ENCODE peak calls at places on chromosomes 13 and 19, in eight cellular contexts. X is lung; L is CD8-positive, alpha-beta T cell; Y is IMR-90; J is heart right ventricle; M is thoracic aorta; I is heart left ventricle; O is esophagus squamous epithelium. U is an unnamed sample. For H3K27me3, the result is how much of the 10 kb centered on the place peaks cover.

GRCh38 chr19:53182202-53182601 is 11.0 kb downstream of the ZNF665 start:
- DNase-seq in X (no peak), L (no peak), Y (peak), J (no peak), M (no peak), I (no peak), O (no peak), U (no peak)

GRCh38 chr19:46710687-46711086 is 6.2 kb downstream of the PRKD2 start:
- DNase-seq in X (no peak), L (no peak), Y (no peak), J (no peak), M (no peak), I (no peak), O (no peak), U (no peak)

GRCh38 chr13:20430296-20430695 is 95.4 kb downstream of the CRYL1 start:
- DNase-seq in X (no peak), L (no peak), Y (no peak), J (no peak), M (no peak), I (no peak), O (no peak), U (no peak)

GRCh38 chr13:82136880-82137279 is 1745.4 kb downstream of the SLITRK1 start:
- DNase-seq in X (no peak), L (no peak), Y (no peak), J (no peak), M (no peak), I (no peak), O (no peak), U (no peak)

GRCh38 chr19:12757544-12758274 is 6.1 kb downstream of the BEST2 start:
- DNase-seq in X (peak), L (peak), Y (peak), J (peak), M (no peak), I (peak), O (no peak), U (no peak)

GRCh38 chr19:2345794-2346663 is 14.0 kb upstream of the TMPRSS9 start:
- DNase-seq in X (no peak), L (no peak), Y (no peak), J (no peak), M (no peak), I (no peak), O (no peak), U (no peak)

GRCh38 chr13:113474179-113474578 is 16.3 kb downstream of the DCUN1D2 start:
- DNase-seq in X (peak), L (no peak), Y (peak), J (no peak), M (no peak), I (peak), O (no peak), U (no peak)

GRCh38 chr13:92823059-92823458 is 403.5 kb upstream of the GPC6 start:
- DNase-seq in X (no peak), L (no peak), Y (no peak), J (no peak), M (no peak), I (no peak), O (no peak), U (no peak)

GRCh38 chr13:67506407-67506806 is 276.3 kb upstream of the PCDH9 start:
- DNase-seq in X (no peak), L (no peak), Y (no peak), J (no peak), M (no peak), I (no peak), O (no peak), U (no peak)

GRCh38 chr13:31965361-31966066 is 66.1 kb upstream of the FRY start:
- DNase-seq in X (no peak), L (no peak), Y (peak), J (no peak), M (no peak), I (no peak), O (no peak), U (peak)

GRCh38 chr19:36049080-36049698 is 4.9 kb downstream of the THAP8 start:
- DNase-seq in X (no peak), L (no peak), Y (no peak), J (no peak), M (no peak), I (no peak), O (no peak), U (no peak)

GRCh38 chr13:69585656-69586055 is 522.0 kb upstream of the ATXN8OS start:
- DNase-seq in X (no peak), L (no peak), Y (no peak), J (no peak), M (no peak), I (no peak), O (no peak), U (no peak)

GRCh38 chr19:6362351-6362801 is 1.0 kb downstream of the CLPP start:
- DNase-seq in X (no peak), L (peak), Y (no peak), J (no peak), M (no peak), I (no peak), O (no peak), U (no peak)

GRCh38 chr19:858868-859843 is at the start of gene CFD:
- DNase-seq in X (no peak), L (no peak), Y (no peak), J (peak), M (no peak), I (peak), O (no peak), U (no peak)

GRCh38 chr19:33375760-33376159 is 2.3 kb downstream of the CEBPG start:
- DNase-seq in X (no peak), L (no peak), Y (peak), J (no peak), M (no peak), I (no peak), O (no peak), U (no peak)

GRCh38 chr13:78133511-78133910 is 214.9 kb upstream of the EDNRB start:
- DNase-seq in X (no peak), L (no peak), Y (no peak), J (no peak), M (no peak), I (no peak), O (no peak), U (no peak)

GRCh38 chr13:102117175-102117830 is 284.5 kb downstream of the FGF14 start:
- DNase-seq in X (no peak), L (no peak), Y (no peak), J (no peak), M (no peak), I (no peak), O (no peak), U (no peak)

GRCh38 chr19:840519-841206 is at the start of gene PRTN3:
- DNase-seq in X (no peak), L (no peak), Y (no peak), J (no peak), M (no peak), I (no peak), O (no peak), U (no peak)

GRCh38 chr13:48318714-48319457 is 15.3 kb downstream of the RB1 start:
- DNase-seq in X (no peak), L (peak), Y (no peak), J (peak), M (no peak), I (peak), O (no peak), U (no peak)

GRCh38 chr13:101569807-101570206 is 117.3 kb downstream of the ITGBL1 start:
- DNase-seq in X (no peak), L (no peak), Y (no peak), J (no peak), M (no peak), I (no peak), O (no peak), U (no peak)

GRCh38 chr19:29311391-29311790 is 98.4 kb upstream of the UQCRFS1 start:
- DNase-seq in X (no peak), L (no peak), Y (no peak), J (no peak), M (no peak), I (no peak), O (no peak), U (no peak)

GRCh38 chr13:31424130-31424729 is 224.5 kb downstream of the B3GLCT start:
- DNase-seq in X (peak), L (peak), Y (peak), J (peak), M (peak), I (peak), O (peak), U (peak)

GRCh38 chr13:33352023-33352422 is 66.5 kb upstream of the STARD13 start:
- DNase-seq in X (no peak), L (no peak), Y (no peak), J (no peak), M (no peak), I (no peak), O (no peak), U (no peak)

GRCh38 chr19:2426661-2427322 is 594 bp downstream of the TIMM13 start:
- DNase-seq in X (no peak), L (peak), Y (peak), J (peak), M (no peak), I (peak), O (no peak), U (no peak)

GRCh38 chr19:33547676-33548075 is 26.1 kb upstream of the PEPD start:
- DNase-seq in X (no peak), L (no peak), Y (no peak), J (no peak), M (no peak), I (no peak), O (no peak), U (no peak)

GRCh38 chr13:106468948-106469590 is 66.4 kb downstream of the EFNB2 start:
- DNase-seq in X (no peak), L (no peak), Y (no peak), J (no peak), M (no peak), I (no peak), O (no peak), U (no peak)

GRCh38 chr13:101512650-101513049 is 60.2 kb downstream of the ITGBL1 start:
- DNase-seq in X (no peak), L (no peak), Y (no peak), J (no peak), M (no peak), I (no peak), O (no peak), U (no peak)

GRCh38 chr19:4229179-4229931 is at the start of gene EBI3:
- DNase-seq in X (no peak), L (no peak), Y (peak), J (no peak), M (no peak), I (peak), O (no peak), U (no peak)

GRCh38 chr19:3554254-3555083 is 2.9 kb downstream of the MFSD12 start:
- DNase-seq in X (no peak), L (peak), Y (no peak), J (no peak), M (no peak), I (no peak), O (no peak), U (peak)

GRCh38 chr19:29660835-29661234 is 4.4 kb upstream of the PLEKHF1 start:
- DNase-seq in X (no peak), L (peak), Y (no peak), J (no peak), M (no peak), I (no peak), O (no peak), U (no peak)

GRCh38 chr13:80362488-80362887 is 21.6 kb upstream of the SPRY2 start:
- DNase-seq in X (no peak), L (no peak), Y (no peak), J (no peak), M (no peak), I (no peak), O (no peak), U (no peak)

GRCh38 chr19:5228932-5229777 is 111.5 kb downstream of the PTPRS start:
- DNase-seq in X (no peak), L (no peak), Y (no peak), J (no peak), M (no peak), I (no peak), O (no peak), U (no peak)

GRCh38 chr19:40565355-40565754 is 11.3 kb upstream of the SHKBP1 start:
- DNase-seq in X (no peak), L (no peak), Y (no peak), J (no peak), M (no peak), I (no peak), O (no peak), U (no peak)

GRCh38 chr19:40570313-40571004 is 6.2 kb upstream of the SHKBP1 start:
- DNase-seq in X (peak), L (peak), Y (peak), J (peak), M (peak), I (peak), O (peak), U (peak)

GRCh38 chr19:40567040-40567749 is 9.5 kb upstream of the SHKBP1 start:
- DNase-seq in X (no peak), L (no peak), Y (no peak), J (no peak), M (no peak), I (no peak), O (no peak), U (no peak)

GRCh38 chr19:40565910-40566495 is 10.7 kb upstream of the SHKBP1 start:
- DNase-seq in X (no peak), L (no peak), Y (no peak), J (no peak), M (no peak), I (no peak), O (no peak), U (no peak)

GRCh38 chr19:40567750-40568494 is 8.8 kb upstream of the SHKBP1 start:
- DNase-seq in X (no peak), L (no peak), Y (no peak), J (no peak), M (no peak), I (no peak), O (no peak), U (no peak)
- H3K27me3 ChIP-seq in X (under half), L (under half), Y (under half), J (half or more), M (under half), I (under half), O (under half), U (under half)

GRCh38 chr13:99829156-99829555 is 142.4 kb downstream of the ZIC5 start:
- DNase-seq in X (no peak), L (no peak), Y (no peak), J (no peak), M (no peak), I (no peak), O (no peak), U (no peak)

GRCh38 chr13:99829593-99830239 is 141.9 kb downstream of the ZIC5 start:
- DNase-seq in X (no peak), L (no peak), Y (no peak), J (no peak), M (no peak), I (no peak), O (no peak), U (no peak)

GRCh38 chr13:99828114-99828513 is 143.5 kb downstream of the ZIC5 start:
- DNase-seq in X (no peak), L (no peak), Y (no peak), J (no peak), M (no peak), I (no peak), O (no peak), U (no peak)

GRCh38 chr13:99834246-99834645 is 137.3 kb downstream of the ZIC5 start:
- DNase-seq in X (no peak), L (no peak), Y (no peak), J (no peak), M (no peak), I (no peak), O (no peak), U (no peak)

DNA sequence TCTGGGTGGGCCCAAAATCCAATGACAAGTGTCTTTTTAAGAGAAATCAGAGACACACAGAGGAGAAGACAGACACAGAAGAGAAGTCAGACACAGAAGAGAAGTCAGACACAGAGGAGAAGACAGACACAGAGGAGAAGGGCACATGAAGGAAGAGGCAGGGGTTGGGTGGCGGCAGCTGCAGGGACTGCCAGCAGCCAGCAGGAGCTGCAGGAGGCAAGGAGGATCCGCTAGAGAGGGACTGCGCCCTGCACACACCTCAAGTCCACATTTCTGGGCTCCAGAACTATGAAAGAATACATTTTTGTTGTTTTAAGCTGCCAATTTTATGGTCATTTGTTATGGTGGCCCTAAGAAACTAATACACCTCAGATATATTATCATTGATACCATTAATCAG is 140.6 kb downstream of the ZIC5 start:
- DNase-seq in X (no peak), L (no peak), Y (no peak), J (no peak), M (no peak), I (no peak), O (no peak), U (no peak)
- TF ChIP-seq CTCF in X (no peak), L (no peak), Y (no peak), J (no peak), M (no peak), I (no peak), O (no peak), U (no peak)

DNA sequence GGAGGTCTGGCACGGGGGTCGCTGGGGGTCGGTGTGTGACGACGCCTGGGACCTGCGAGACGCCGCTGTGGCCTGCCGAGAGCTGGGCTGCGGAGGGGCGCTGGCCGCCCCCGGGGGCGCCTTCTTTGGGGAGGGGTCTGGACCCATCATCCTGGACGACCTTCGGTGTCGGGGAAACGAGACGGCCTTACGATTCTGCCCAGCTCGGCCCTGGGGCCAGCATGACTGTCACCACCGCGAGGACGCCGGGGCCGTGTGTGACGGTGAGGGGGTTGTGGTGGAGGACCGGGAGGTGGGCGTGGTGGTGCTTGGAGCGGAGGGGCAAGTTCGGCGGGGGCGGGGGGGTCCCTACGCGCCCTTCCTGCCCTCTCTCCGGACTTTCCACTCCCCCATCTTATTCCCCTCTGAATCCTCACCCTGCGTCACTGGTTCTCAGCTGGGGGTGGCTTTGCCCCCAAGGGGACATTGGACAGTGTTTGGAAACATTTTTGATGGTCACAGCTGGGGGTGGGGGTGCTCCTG is 5.5 kb downstream of the SSC5D start:
- DNase-seq in X (no peak), L (no peak), Y (no peak), J (no peak), M (no peak), I (no peak), O (no peak), U (no peak)
- H3K4me3 ChIP-seq in X (no peak), L (no peak), Y (peak), J (no peak), M (no peak), I (no peak), O (peak), U (no peak)

DNA sequence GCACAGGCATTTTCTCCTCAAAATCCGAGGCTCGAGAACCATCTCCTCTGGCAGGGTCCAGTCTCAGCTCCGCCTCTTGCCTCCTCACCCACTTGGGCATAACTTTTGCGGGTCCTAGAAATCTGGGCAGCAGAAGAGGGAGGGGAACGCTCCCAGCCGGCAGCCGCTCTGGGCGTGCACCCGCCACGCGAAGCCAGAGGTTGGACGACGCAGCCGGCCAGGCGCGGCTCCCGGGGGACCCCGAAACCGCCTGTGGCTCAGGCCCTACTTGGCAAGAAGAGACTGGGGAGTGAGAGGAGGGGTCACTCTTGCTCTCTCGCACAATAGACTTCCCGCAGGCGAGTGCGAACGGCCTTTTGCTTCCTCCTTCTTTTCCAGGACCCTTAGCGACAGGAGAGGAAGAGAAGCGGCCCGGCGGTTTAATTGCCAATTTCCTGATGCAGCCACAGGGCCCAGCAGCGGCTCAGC is 6.0 kb upstream of the SOX1 start:
- DNase-seq in X (no peak), L (no peak), Y (no peak), J (no peak), M (no peak), I (no peak), O (no peak), U (no peak)
- H3K27me3 ChIP-seq in X (under half), L (half or more), Y (half or more), J (half or more), M (under half), I (half or more), O (under half), U (half or more)

GRCh38 chr13:56317839-56318238 is 822.9 kb upstream of the PRR20A start:
- DNase-seq in X (no peak), L (no peak), Y (no peak), J (no peak), M (no peak), I (no peak), O (no peak), U (no peak)
- TF ChIP-seq CTCF in X (no peak), L (no peak), Y (no peak), J (no peak), M (no peak), I (no peak), O (no peak), U (no peak)

DNA sequence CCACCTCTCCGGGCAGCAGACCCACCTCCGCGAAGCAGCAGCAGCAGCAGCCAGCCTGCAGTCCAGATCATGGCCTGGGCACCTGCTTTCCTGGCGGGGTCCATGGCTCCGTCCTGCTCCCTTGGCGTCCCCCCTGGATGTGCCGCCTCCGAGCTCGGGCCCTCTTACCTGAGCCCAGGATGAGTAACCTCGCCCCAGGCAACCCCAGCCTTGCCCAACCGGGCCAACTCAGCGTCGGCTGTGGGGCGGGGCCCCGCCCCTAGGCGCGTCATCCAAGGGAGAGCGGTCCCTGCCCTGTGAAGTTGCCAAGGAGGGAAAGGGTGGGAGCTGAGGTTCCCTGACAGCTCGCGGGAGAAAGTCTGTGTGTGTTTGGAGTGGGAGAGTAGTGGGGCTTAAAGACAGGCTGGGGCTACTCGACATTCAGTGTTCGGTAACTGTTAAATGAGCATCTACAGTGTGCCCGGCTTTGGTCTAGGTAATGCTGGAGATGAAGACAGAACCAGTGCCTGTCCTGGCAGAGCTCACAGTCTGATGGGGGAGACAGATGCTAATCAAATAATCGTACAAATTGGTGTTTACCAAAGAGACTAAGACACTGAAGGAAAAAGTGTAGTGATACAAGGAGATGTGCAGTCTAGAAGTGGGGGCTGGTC is at the start of gene LYPD3:
- DNase-seq in X (peak), L (peak), Y (peak), J (peak), M (no peak), I (no peak), O (no peak), U (peak)
- H3K4me3 ChIP-seq in X (no peak), L (peak), Y (no peak), J (no peak), M (peak), I (no peak), O (peak), U (no peak)